ENCODE peak calls at places on chromosomes 13 and 19, in four cellular contexts. W is HCT116, J is testis, M is fibroblast of pulmonary artery. R is an unnamed sample.

GRCh38 chr19:55152017-55152416 is 3.0 kb upstream of the TNNT1 start:
- DNase-seq in W (peak; percentile 65), J (no peak), M (no peak), R (no peak)

GRCh38 chr19:13825489-13826475 is 30.5 kb downstream of the ZSWIM4 start:
- DNase-seq in W (no peak), J (no peak), M (no peak), R (no peak)

GRCh38 chr19:21912654-21913053 is 76.7 kb upstream of the ZNF43 start:
- DNase-seq in W (no peak), J (no peak), M (no peak), R (no peak)

GRCh38 chr19:55383279-55383788 is 758 bp downstream of the TMEM238 start:
- DNase-seq in W (no peak), J (no peak), M (no peak), R (no peak)

GRCh38 chr13:35888327-35888940 is 242.7 kb downstream of the DCLK1 start:
- DNase-seq in W (no peak), J (no peak), M (peak; percentile 14), R (no peak)

GRCh38 chr13:112842931-112843391 is 126.1 kb upstream of the MCF2L start:
- DNase-seq in W (no peak), J (no peak), M (no peak), R (no peak)

GRCh38 chr19:55648657-55649578 is 906 bp downstream of the CCDC106 start:
- DNase-seq in W (no peak), J (no peak), M (no peak), R (no peak)

GRCh38 chr19:12629215-12629614 is 18.5 kb downstream of the ZNF791 start:
- DNase-seq in W (no peak), J (no peak), M (no peak), R (no peak)

GRCh38 chr19:50570997-50571396 is 2.8 kb upstream of the LRRC4B start:
- DNase-seq in W (no peak), J (no peak), M (no peak), R (no peak)

GRCh38 chr13:31749929-31750328 is 10.6 kb downstream of the RXFP2 start:
- DNase-seq in W (no peak), J (no peak), M (peak; percentile 93), R (no peak)

GRCh38 chr19:10764340-10764894 is 46.5 kb downstream of the DNM2 start:
- DNase-seq in W (no peak), J (no peak), M (no peak), R (no peak)

GRCh38 chr19:16496613-16496983 is 404 bp downstream of the C19orf44 start:
- DNase-seq in W (no peak), J (peak; percentile 43), M (peak; percentile 51), R (no peak)

GRCh38 chr13:40146063-40146462 is 490.6 kb downstream of the COG6 start:
- DNase-seq in W (no peak), J (no peak), M (no peak), R (no peak)

GRCh38 chr19:1591421-1592022 is 1.1 kb downstream of the MBD3 start:
- DNase-seq in W (no peak), J (no peak), M (peak; percentile 7), R (no peak)

GRCh38 chr13:83440465-83440864 is 441.8 kb downstream of the SLITRK1 start:
- DNase-seq in W (no peak), J (no peak), M (no peak), R (no peak)

GRCh38 chr13:25847145-25847544 is 204.7 kb downstream of the SHISA2 start:
- DNase-seq in W (no peak), J (no peak), M (no peak), R (no peak)

GRCh38 chr19:16062789-16063188 is 13.5 kb upstream of the TPM4 start:
- DNase-seq in W (no peak), J (peak; percentile 71), M (peak; percentile 62), R (no peak)

GRCh38 chr13:103288114-103288513 is 221.9 kb upstream of the SLC10A2 start:
- DNase-seq in W (no peak), J (no peak), M (peak; percentile 20), R (no peak)

GRCh38 chr13:20127563-20128458 is 33.0 kb downstream of the GJA3 start:
- DNase-seq in W (no peak), J (peak; percentile 84), M (peak; percentile 44), R (no peak)

GRCh38 chr13:110187501-110188161 is 119.3 kb downstream of the COL4A1 start:
- DNase-seq in W (no peak), J (peak; percentile 58), M (peak; percentile 97), R (no peak)

GRCh38 chr13:33015791-33016323 is 366 bp upstream of the KL start:
- DNase-seq in W (no peak), J (no peak), M (no peak), R (no peak)

GRCh38 chr13:24038846-24039330 is 121.6 kb upstream of the SPATA13 start:
- DNase-seq in W (no peak), J (no peak), M (no peak), R (no peak)

GRCh38 chr19:6425732-6426686 is 1.4 kb upstream of the KHSRP start:
- DNase-seq in W (peak; percentile 24), J (no peak), M (no peak), R (no peak)
- TF ChIP-seq CTCF in W (no peak), J (peak; percentile 11), M (no peak), R (peak; percentile 46)

GRCh38 chr13:90974249-90974954 is 373.1 kb upstream of the MIR17HG start:
- DNase-seq in W (no peak), J (no peak), M (no peak), R (no peak)

GRCh38 chr13:90968510-90968909 is 379.0 kb upstream of the MIR17HG start:
- DNase-seq in W (peak; percentile 4), J (peak; percentile 19), M (peak; percentile 10), R (no peak)
- TF ChIP-seq CTCF in W (no peak), J (no peak), M (peak; percentile 22), R (peak; percentile 53)

GRCh38 chr13:99610702-99611289 is 109.5 kb downstream of the TM9SF2 start:
- DNase-seq in W (no peak), J (no peak), M (no peak), R (no peak)
- TF ChIP-seq CTCF in W (no peak), J (no peak), M (peak; percentile 2), R (peak; percentile 13)

GRCh38 chr19:47730521-47730889 is 14.8 kb upstream of the NOP53 start:
- DNase-seq in W (no peak), J (no peak), M (no peak), R (no peak)

GRCh38 chr19:47729799-47730520 is 15.4 kb upstream of the NOP53 start:
- DNase-seq in W (no peak), J (peak; percentile 74), M (peak; percentile 44), R (no peak)

GRCh38 chr19:47729468-47729798 is 15.9 kb upstream of the NOP53 start:
- DNase-seq in W (peak; percentile 79), J (no peak), M (peak; percentile 84), R (no peak)

GRCh38 chr19:47735131-47735530 is 10.2 kb upstream of the NOP53 start:
- DNase-seq in W (no peak), J (no peak), M (no peak), R (no peak)

DNA sequence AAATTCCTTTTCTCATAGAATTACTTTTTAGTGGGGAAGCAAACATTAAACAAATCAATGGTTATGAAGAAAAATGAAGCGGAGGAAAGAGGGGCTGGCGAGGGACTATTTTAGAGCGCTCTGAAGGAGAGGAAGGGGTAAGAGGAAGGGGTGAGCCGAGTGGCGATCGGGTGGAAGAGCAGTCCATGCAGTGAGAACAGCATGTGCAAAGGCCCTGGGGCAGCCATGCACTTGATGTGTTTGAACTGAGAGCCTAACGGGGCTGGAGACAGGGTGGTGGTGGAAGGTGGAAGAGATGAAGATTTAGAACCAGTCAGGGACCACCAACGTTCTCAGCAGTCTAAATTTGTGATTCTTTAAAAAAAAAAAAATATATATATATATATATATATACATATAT is 14.4 kb upstream of the NOP53 start:
- DNase-seq in W (no peak), J (no peak), M (no peak), R (no peak)
- TF ChIP-seq CTCF in W (no peak), J (no peak), M (no peak), R (no peak)

GRCh38 chr13:59461411-59461810 is 702.3 kb downstream of the DIAPH3 start:
- DNase-seq in W (no peak), J (no peak), M (no peak), R (no peak)

GRCh38 chr13:59463023-59463422 is 700.7 kb downstream of the DIAPH3 start:
- DNase-seq in W (no peak), J (no peak), M (no peak), R (no peak)

GRCh38 chr13:59464926-59465325 is 698.8 kb downstream of the DIAPH3 start:
- DNase-seq in W (no peak), J (no peak), M (no peak), R (no peak)

GRCh38 chr13:59458908-59459579 is 704.7 kb downstream of the DIAPH3 start:
- DNase-seq in W (no peak), J (no peak), M (peak; percentile 84), R (no peak)

GRCh38 chr13:59459972-59460371 is 703.8 kb downstream of the DIAPH3 start:
- DNase-seq in W (no peak), J (no peak), M (no peak), R (no peak)
- TF ChIP-seq CTCF in W (no peak), J (no peak), M (no peak), R (no peak)

DNA sequence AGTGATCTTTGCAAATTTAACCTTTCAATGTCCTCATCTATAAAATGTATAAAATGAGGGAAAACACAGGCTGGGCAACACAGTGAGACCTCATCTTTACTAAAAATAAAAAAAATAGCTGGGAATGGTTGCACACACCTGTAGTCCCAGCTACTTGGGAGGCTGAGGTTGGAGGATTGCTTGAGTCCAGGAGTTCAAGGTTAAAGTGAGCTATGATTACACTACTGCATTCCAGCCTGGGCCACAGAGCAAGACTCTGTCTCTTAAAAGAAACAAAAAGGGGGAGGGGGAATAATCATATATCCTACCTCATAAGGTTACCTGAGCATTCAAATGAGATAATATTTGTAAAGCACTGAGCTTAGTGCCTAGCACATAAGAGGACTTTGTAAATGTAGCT is 5.8 kb downstream of the MTRF1 start:
- DNase-seq in W (no peak), J (no peak), M (no peak), R (no peak)
- TF ChIP-seq CTCF in W (no peak), J (no peak), M (no peak), R (no peak)

GRCh38 chr13:90868321-90868920 is 479.1 kb upstream of the MIR17HG start:
- DNase-seq in W (peak; percentile 8), J (peak; percentile 39), M (peak; percentile 51), R (no peak)
- TF ChIP-seq CTCF in W (peak; percentile 17), J (peak; percentile 57), M (peak; percentile 68), R (peak; percentile 85)

R was measured in D721Med.